ENCODE peak calls at places on chromosomes 5 and 9, in four cellular contexts. M is HFFc6, D is spleen, Y is NCI-H460. K is an unnamed sample.

GRCh38 chr9:68836788-68837187 is 131.7 kb downstream of the PIP5K1B start:
- DNase-seq in M (no peak), D (no peak), Y (no peak), K (no peak)

GRCh38 chr5:171419663-171420428 is 399 bp downstream of the FGF18 start:
- DNase-seq in Y (no peak), M (no peak), D (peak), K (no peak)

GRCh38 chr9:115018547-115019435 is 88.4 kb upstream of the TNFSF8 start:
- DNase-seq in Y (no peak), M (peak), D (no peak), K (no peak)

GRCh38 chr9:107751522-107752235 is 262.1 kb upstream of the KLF4 start:
- DNase-seq in M (peak), D (no peak), Y (peak), K (no peak)

GRCh38 chr5:112210430-112211005 is 208.6 kb downstream of the EPB41L4A start:
- DNase-seq in M (peak), D (no peak), Y (peak), K (no peak)

GRCh38 chr9:4141201-4141750 is 158.6 kb downstream of the GLIS3 start:
- DNase-seq in Y (no peak), D (no peak), M (no peak), K (no peak)

GRCh38 chr9:36961568-36962360 is 72.3 kb downstream of the PAX5 start:
- DNase-seq in Y (no peak), M (no peak), D (no peak), K (no peak)

GRCh38 chr9:38360880-38361836 is 31.3 kb upstream of the ALDH1B1 start:
- DNase-seq in Y (no peak), D (peak), M (no peak), K (no peak)

GRCh38 chr5:39016587-39017275 is 57.5 kb downstream of the RICTOR start:
- DNase-seq in M (no peak), D (no peak), Y (no peak), K (no peak)

GRCh38 chr5:93044860-93045666 is 536.0 kb downstream of the NR2F1-AS1 start:
- DNase-seq in D (no peak), M (no peak), Y (no peak), K (no peak)

GRCh38 chr5:112647428-112647827 is 90.3 kb upstream of the APC start:
- DNase-seq in D (no peak), M (no peak), Y (no peak), K (no peak)

GRCh38 chr9:121781701-121782464 is 130.4 kb downstream of the DAB2IP start:
- DNase-seq in Y (no peak), M (no peak), D (no peak), K (no peak)

GRCh38 chr9:90698874-90699440 is 56.3 kb upstream of the DIRAS2 start:
- DNase-seq in M (no peak), D (no peak), Y (no peak), K (no peak)

GRCh38 chr5:154850255-154851062 is at the start of gene FAXDC2:
- DNase-seq in Y (no peak), D (no peak), M (peak), K (no peak)

GRCh38 chr5:181098642-181099452 is 32.1 kb downstream of the OR2V1 start:
- DNase-seq in Y (no peak), D (no peak), M (no peak), K (no peak)

GRCh38 chr9:76456202-76456926 is 2.6 kb upstream of the GCNT1 start:
- DNase-seq in M (no peak), Y (no peak), D (peak), K (peak)

GRCh38 chr9:87548159-87548558 is 50.5 kb downstream of the DAPK1 start:
- DNase-seq in Y (no peak), D (no peak), M (no peak), K (no peak)

GRCh38 chr5:151347364-151347763 is at the start of gene SLC36A2:
- DNase-seq in M (no peak), D (no peak), Y (no peak), K (no peak)

GRCh38 chr5:130476325-130476724 is 572.1 kb downstream of the CHSY3 start:
- DNase-seq in Y (no peak), D (no peak), M (no peak), K (no peak)

GRCh38 chr5:9654886-9655285 is 24.7 kb upstream of the TAS2R1 start:
- DNase-seq in Y (no peak), D (no peak), M (peak), K (no peak)

GRCh38 chr9:114668146-114668545 is 10.5 kb upstream of the TEX53 start:
- DNase-seq in M (no peak), D (no peak), Y (no peak), K (no peak)

GRCh38 chr5:131382407-131383395 is 118.8 kb downstream of the CDC42SE2 start:
- DNase-seq in Y (peak), M (peak), D (no peak), K (no peak)

GRCh38 chr5:77431286-77431685 is 60.8 kb downstream of the WDR41 start:
- DNase-seq in M (peak), Y (no peak), D (no peak), K (no peak)

GRCh38 chr5:126448720-126449119 is 25.5 kb downstream of the GRAMD2B start:
- DNase-seq in M (no peak), Y (no peak), D (no peak), K (no peak)

GRCh38 chr5:108529381-108529780 is 147.5 kb upstream of the FBXL17 start:
- DNase-seq in Y (no peak), M (no peak), D (no peak), K (no peak)

GRCh38 chr9:25703826-25704357 is 25.6 kb upstream of the TUSC1 start:
- DNase-seq in Y (no peak), M (no peak), D (no peak), K (no peak)

GRCh38 chr5:31421806-31422586 is 109.9 kb downstream of the DROSHA start:
- DNase-seq in D (no peak), M (no peak), Y (no peak), K (no peak)

GRCh38 chr5:154395407-154396106 is 50.2 kb upstream of the SAP30L start:
- DNase-seq in Y (no peak), M (no peak), D (no peak), K (no peak)

GRCh38 chr9:101484046-101484445 is 48.5 kb upstream of the ALDOB start:
- DNase-seq in Y (no peak), M (no peak), D (no peak), K (no peak)

GRCh38 chr9:22216730-22217160 is 207.6 kb upstream of the CDKN2B start:
- DNase-seq in M (peak), D (peak), Y (no peak), K (no peak)

GRCh38 chr9:130680836-130681768 is 12.5 kb upstream of the EXOSC2 start:
- DNase-seq in D (peak), Y (peak), M (peak), K (peak)

GRCh38 chr5:175494271-175495183 is 16.2 kb downstream of the SFXN1 start:
- DNase-seq in D (no peak), Y (no peak), M (no peak), K (no peak)

GRCh38 chr5:169302491-169303118 is 1.7 kb upstream of the SLIT3 start:
- DNase-seq in D (peak), Y (peak), M (peak), K (peak)

GRCh38 chr5:74497706-74498105 is 142.8 kb downstream of the ENC1 start:
- DNase-seq in D (no peak), Y (no peak), M (no peak), K (no peak)

GRCh38 chr5:24208540-24209141 is 436.1 kb downstream of the CDH10 start:
- DNase-seq in D (no peak), M (no peak), Y (no peak), K (no peak)

GRCh38 chr9:95494416-95495371 is 22.1 kb downstream of the PTCH1 start:
- DNase-seq in M (no peak), Y (no peak), D (peak), K (peak)

K was measured in CD4-positive, alpha-beta T cell.